ENCODE peak calls at places on chromosomes 11 and 22, in four cellular contexts. G, U, W and P are unnamed samples.

GRCh38 chr11:19102521-19102900 is 14.5 kb upstream of the ZDHHC13 start:
- DNase-seq in U (no peak), G (no peak), W (no peak), P (no peak)

GRCh38 chr22:32574397-32574796 is 99.8 kb downstream of the FBXO7 start:
- DNase-seq in G (no peak), W (no peak), U (no peak), P (peak)

GRCh38 chr11:77842451-77843121 is 21.6 kb downstream of the AAMDC start:
- DNase-seq in G (no peak), W (no peak), U (peak), P (no peak)

GRCh38 chr11:32581556-32581955 is 2.1 kb upstream of the EIF3M start:
- DNase-seq in U (no peak), W (no peak), G (no peak), P (no peak)

GRCh38 chr11:76577199-76577920 is 93.2 kb downstream of the LRRC32 start:
- DNase-seq in G (no peak), U (peak), W (no peak), P (peak)

GRCh38 chr11:119335655-119336543 is 1.6 kb downstream of the RNF26 start:
- DNase-seq in W (no peak), U (no peak), G (no peak), P (no peak)

GRCh38 chr22:23114721-23115020 is 27.1 kb downstream of the RSPH14 start:
- DNase-seq in G (no peak), U (no peak), W (no peak), P (no peak)

GRCh38 chr22:43652845-43653244 is 159.3 kb downstream of the EFCAB6 start:
- DNase-seq in W (no peak), U (no peak), G (no peak), P (no peak)

GRCh38 chr11:3205261-3206127 is 13.1 kb downstream of the MRGPRG start:
- DNase-seq in G (no peak), U (no peak), W (no peak), P (no peak)

GRCh38 chr11:40241524-40242037 is 1217.9 kb downstream of the LRRC4C start:
- DNase-seq in W (no peak), U (no peak), G (no peak), P (peak)

GRCh38 chr22:46074771-46075551 is 75.4 kb upstream of the PPARA start:
- DNase-seq in G (no peak), W (no peak), U (no peak), P (no peak)

GRCh38 chr11:63868399-63869064 is 29.6 kb downstream of the MARK2 start:
- DNase-seq in U (no peak), W (no peak), G (no peak), P (peak)

GRCh38 chr11:45333506-45333971 is 47.4 kb upstream of the SYT13 start:
- DNase-seq in U (peak), G (peak), W (no peak), P (peak)

GRCh38 chr11:13944016-13944415 is 18.5 kb upstream of the SPON1 start:
- DNase-seq in W (no peak), U (no peak), G (no peak), P (no peak)

GRCh38 chr11:19867064-19867463 is 154.4 kb downstream of the NAV2 start:
- DNase-seq in W (no peak), U (no peak), G (no peak), P (no peak)

DNA sequence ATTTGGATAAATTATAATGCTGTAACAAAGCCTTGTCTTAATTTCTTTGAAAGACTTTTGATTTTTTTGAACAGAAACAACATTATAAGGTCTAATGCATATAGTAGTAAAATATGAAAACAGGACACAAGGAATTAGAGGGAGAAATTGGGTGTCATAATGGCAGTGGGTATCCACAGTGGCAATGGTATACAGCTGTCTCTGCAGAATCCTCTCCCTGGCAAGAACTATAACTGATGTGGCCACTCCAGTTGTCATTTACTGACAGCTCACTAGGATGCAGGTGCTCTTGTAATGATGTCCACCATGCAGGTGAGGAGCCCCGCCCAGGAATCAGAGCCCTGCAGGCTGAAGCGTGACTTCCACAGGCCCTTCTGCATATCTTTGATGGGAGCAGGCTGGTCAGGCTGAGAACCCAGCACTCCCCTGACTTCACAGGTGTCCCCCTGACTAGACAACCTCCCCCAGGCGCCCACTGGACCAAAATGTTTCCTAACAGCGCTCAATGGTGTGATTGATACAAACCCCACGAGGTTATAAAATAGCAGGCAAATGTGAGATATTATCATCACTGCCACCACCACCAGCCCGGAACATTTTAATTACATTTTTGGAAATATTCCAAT is 32.8 kb upstream of the SERPIND1 start:
- DNase-seq in W (no peak), U (no peak), G (no peak), P (no peak)
- H3K56ac ChIP-seq in W (no peak), U (no peak), G (no peak), P (no peak)

DNA sequence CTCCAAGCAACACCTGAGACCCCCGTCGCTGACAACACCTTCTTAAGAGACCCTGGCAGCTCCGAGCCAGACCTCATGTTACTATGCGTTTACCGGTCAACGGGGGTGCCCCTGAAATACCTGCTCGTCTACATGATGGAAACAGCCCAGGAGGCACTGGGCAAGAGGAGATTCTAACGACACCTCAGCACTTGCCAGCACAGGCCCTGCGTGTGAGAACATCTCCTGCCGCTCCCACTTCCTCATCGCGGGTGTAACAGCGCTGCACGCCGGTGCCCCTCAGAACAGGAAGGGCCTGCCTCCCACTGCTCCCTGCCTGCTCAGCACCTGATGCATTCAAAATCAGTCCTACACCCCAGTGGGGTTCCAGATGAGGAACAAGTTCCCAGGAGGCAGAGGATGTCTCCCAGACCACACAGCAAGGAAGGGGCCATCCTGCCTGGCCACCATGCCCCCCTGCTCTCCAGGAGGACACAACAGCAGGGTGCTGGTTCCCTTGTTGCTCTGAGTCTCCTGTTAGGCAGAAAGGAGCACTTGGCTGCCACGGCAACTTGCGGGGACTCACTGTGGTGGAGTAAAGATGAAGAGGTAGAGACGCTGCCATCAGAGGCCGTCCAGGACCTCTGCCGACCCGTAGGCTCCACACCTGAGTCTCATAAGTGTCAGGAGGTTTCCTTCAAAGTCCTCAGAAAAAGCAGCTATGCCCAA is 2.1 kb downstream of the TOLLIP start:
- DNase-seq in G (no peak), W (no peak), U (no peak), P (no peak)
- H3K23ac ChIP-seq in G (no peak), W (no peak), U (no peak), P (no peak)

DNA sequence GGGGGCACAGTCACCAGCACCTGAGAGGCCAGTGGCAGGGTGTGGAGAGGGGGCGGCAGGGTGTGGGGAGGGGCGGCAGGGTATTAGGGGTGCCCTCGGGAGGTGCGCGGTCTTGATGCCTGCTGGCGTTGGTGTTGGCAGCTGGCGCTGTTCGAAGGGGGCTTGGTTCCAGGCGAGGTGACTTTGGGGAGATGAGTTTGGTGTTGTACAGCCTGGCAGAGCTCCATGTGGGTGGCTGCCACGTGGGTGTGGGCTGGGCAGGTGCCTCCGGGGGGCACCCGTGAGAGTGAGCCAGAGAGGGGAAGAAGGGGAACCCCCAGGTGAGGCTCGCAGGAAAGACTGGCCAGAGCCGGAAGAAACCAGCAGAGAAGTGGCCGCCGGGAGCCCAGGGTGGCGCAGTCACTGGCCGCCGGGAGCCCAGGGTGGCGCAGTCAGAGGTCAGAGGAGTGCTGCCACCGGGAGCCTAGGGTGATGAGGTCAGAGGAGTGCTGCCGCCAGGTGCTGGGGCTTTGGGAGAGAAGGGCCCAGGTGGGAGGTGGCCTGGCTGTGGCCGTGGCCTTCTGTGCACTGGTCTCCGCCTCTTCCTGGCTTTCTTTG is 44.7 kb downstream of the MUC6 start:
- DNase-seq in U (no peak), W (no peak), G (no peak), P (no peak)
- H2BK15ac ChIP-seq in U (no peak), W (no peak), G (no peak), P (no peak)

GRCh38 chr11:105933666-105934065 is 88.4 kb downstream of the MSANTD4 start:
- DNase-seq in W (no peak), G (no peak), U (no peak), P (no peak)
- H3K56ac ChIP-seq in W (no peak), G (no peak), U (no peak), P (no peak)

GRCh38 chr11:94926698-94927237 is 46.6 kb downstream of the CWC15 start:
- DNase-seq in U (peak), W (no peak), G (peak), P (peak)
- H3K23ac ChIP-seq in U (peak), W (no peak), G (no peak), P (no peak)

DNA sequence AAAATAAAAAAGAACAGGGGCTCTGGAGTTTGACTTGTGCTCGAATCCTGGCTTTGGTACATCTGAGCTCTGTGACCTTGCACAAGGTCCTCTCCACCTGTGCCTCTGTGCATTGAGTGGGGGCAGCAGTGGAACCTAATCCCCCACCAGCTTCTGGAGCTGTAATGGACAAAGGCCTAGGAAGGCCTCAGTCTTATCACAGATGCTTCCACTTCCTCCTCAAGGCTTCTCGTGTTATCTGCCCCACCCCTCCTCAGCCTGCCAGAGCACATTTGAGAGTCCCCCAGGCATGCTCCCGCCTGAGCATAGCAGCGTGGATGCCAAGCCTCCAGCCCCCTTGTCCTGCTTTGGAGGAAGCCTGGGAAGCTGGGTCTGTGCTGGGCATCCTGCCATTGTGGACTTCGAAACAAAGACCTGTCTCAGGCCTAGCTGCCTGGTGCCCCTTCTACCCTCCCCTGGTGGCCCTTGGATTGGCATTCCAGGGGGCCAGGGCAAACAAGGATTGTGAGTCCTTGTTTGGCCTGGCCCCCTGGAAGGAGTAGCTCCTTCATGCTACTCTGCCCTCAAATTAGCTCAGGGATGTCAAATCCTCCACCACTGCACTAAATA is 15.0 kb downstream of the SLC35E4 start:
- DNase-seq in U (no peak), W (no peak), G (no peak), P (no peak)
- H2BK15ac ChIP-seq in U (no peak), W (no peak), G (no peak), P (no peak)

DNA sequence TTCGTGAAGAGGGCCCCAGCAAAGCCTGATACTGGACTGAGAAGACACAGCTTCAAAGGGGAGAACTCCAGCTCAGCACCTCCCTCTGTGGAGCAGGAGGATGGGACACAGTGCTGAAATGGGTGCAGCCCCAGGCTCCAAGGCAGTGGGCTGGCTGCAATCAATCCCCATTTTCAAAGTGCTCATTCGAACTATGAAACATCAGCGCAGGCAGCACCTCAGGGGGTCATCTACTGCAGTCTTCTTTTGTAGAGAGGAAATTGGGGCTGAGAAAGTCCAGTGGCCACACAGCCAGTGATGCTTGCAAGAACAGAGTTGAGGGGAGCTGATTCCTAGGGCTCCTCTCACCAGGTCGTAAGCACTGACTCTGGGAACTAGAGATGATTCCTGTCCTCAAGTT is 25.1 kb downstream of the OPCML start:
- DNase-seq in G (peak), U (no peak), W (no peak), P (no peak)
- H3K56ac ChIP-seq in G (no peak), U (no peak), W (no peak), P (no peak)